ENCODE peak calls at places on chromosomes 4 and X, in five cellular contexts. O is pancreas, R is hepatocyte, Y is mucosa of descending colon, Q is AG10803. P is an unnamed sample.
A peak's percentile ranks its signal among the peaks of the same experiment; 100 is the strongest.

GRCh38 chr4:139785356-139785755 is 119.7 kb downstream of the MGST2 start:
- DNase-seq in R (no peak), O (no peak), Y (no peak), Q (no peak), P (no peak)

GRCh38 chrX:47156611-47157520 is 11.8 kb downstream of the RBM10 start:
- DNase-seq in Q (no peak), O (no peak), Y (no peak), R (no peak), P (no peak)

GRCh38 chr4:87529187-87529586 is at the start of gene SPARCL1:
- DNase-seq in Y (peak; percentile 13), Q (no peak), O (no peak), R (peak; percentile 54), P (peak; percentile 50)

GRCh38 chr4:57442834-57443291 is 332.7 kb upstream of the IGFBP7 start:
- DNase-seq in Q (peak; percentile 21), Y (peak; percentile 72), R (peak; percentile 77), O (peak; percentile 48), P (peak; percentile 43)

GRCh38 chr4:149521611-149522010 is 294.0 kb downstream of the IQCM start:
- DNase-seq in R (peak; percentile 51), O (no peak), Q (peak; percentile 48), Y (peak; percentile 27), P (no peak)

GRCh38 chrX:106917830-106918500 is 2.2 kb upstream of the CLDN2 start:
- DNase-seq in O (peak; percentile 13), Y (no peak), R (no peak), Q (peak; percentile 34), P (no peak)

GRCh38 chrX:44903107-44903506 is 30.1 kb downstream of the KDM6A start:
- DNase-seq in Q (peak; percentile 70), O (no peak), Y (no peak), R (no peak), P (no peak)

GRCh38 chr4:84167579-84167978 is 331.5 kb downstream of the NKX6-1 start:
- DNase-seq in R (peak; percentile 10), O (no peak), Q (no peak), Y (no peak), P (no peak)

GRCh38 chrX:123223409-123223808 is 39.3 kb downstream of the GRIA3 start:
- DNase-seq in Q (no peak), R (no peak), Y (no peak), O (no peak), P (no peak)

GRCh38 chr4:8618421-8618820 is 25.9 kb downstream of the CPZ start:
- DNase-seq in Q (no peak), R (no peak), O (no peak), Y (no peak), P (no peak)

GRCh38 chr4:83115656-83116285 is 1.2 kb upstream of the PLAC8 start:
- DNase-seq in O (no peak), Y (no peak), Q (no peak), R (no peak), P (no peak)

GRCh38 chr4:16524911-16525574 is 298.8 kb upstream of the TAPT1 start:
- DNase-seq in Q (peak; percentile 86), O (no peak), R (peak; percentile 26), Y (peak; percentile 7), P (peak; percentile 23)

GRCh38 chr4:185004562-185005208 is 13.6 kb upstream of the HELT start:
- DNase-seq in Q (no peak), O (peak; percentile 45), R (no peak), Y (no peak), P (no peak)

GRCh38 chrX:21933077-21933476 is 7.4 kb upstream of the SMS start:
- DNase-seq in R (no peak), Y (no peak), Q (no peak), O (no peak), P (no peak)

GRCh38 chrX:20221902-20222301 is 44.8 kb downstream of the RPS6KA3 start:
- DNase-seq in Y (peak; percentile 6), R (peak; percentile 22), Q (peak; percentile 12), O (peak; percentile 16), P (no peak)

GRCh38 chr4:99894998-99895397 is 771 bp upstream of the LAMTOR3 start:
- DNase-seq in Y (peak; percentile 8), O (no peak), R (no peak), Q (no peak), P (no peak)

GRCh38 chr4:120555058-120555457 is 367.5 kb downstream of the PRDM5 start:
- DNase-seq in R (no peak), Y (no peak), O (no peak), Q (no peak), P (peak; percentile 8)

GRCh38 chr4:90357117-90357710 is 230.0 kb downstream of the CCSER1 start:
- DNase-seq in Y (no peak), O (no peak), R (peak; percentile 58), Q (peak; percentile 38), P (no peak)

GRCh38 chrX:17405225-17405969 is 30.4 kb downstream of the NHS start:
- DNase-seq in O (no peak), R (peak; percentile 20), Q (peak; percentile 50), Y (no peak), P (no peak)

GRCh38 chr4:78057135-78057599 is at the start of gene FRAS1:
- DNase-seq in Q (peak; percentile 10), R (peak; percentile 79), Y (peak; percentile 23), O (peak; percentile 21), P (peak; percentile 57)

GRCh38 chr4:7987148-7987989 is 47.7 kb upstream of the AFAP1 start:
- DNase-seq in O (peak; percentile 51), Y (peak; percentile 92), Q (peak; percentile 69), R (peak; percentile 88), P (peak; percentile 64)

GRCh38 chrX:131072871-131073571 is 14.9 kb downstream of the ARHGAP36 start:
- DNase-seq in Y (no peak), O (no peak), R (no peak), Q (no peak), P (no peak)

GRCh38 chrX:96907888-96908287 is 24.2 kb downstream of the RPA4 start:
- DNase-seq in Q (no peak), R (no peak), O (no peak), Y (no peak), P (no peak)

GRCh38 chr4:76504613-76505465 is 69.8 kb downstream of the SHROOM3 start:
- DNase-seq in Q (peak; percentile 60), Y (peak; percentile 57), R (peak; percentile 62), O (no peak), P (no peak)

GRCh38 chr4:125132281-125132680 is 182.5 kb upstream of the FAT4 start:
- DNase-seq in R (no peak), Q (peak; percentile 39), Y (no peak), O (no peak), P (no peak)

GRCh38 chr4:89788243-89789072 is 48.5 kb downstream of the SNCA start:
- DNase-seq in O (no peak), R (no peak), Y (no peak), Q (peak; percentile 10), P (peak; percentile 59)

GRCh38 chr4:140609548-140610425 is 41.0 kb upstream of the UCP1 start:
- DNase-seq in Y (peak; percentile 2), Q (peak; percentile 49), O (no peak), R (peak; percentile 59), P (no peak)

GRCh38 chr4:68404153-68404552 is 43.1 kb upstream of the TMPRSS11E start:
- DNase-seq in O (no peak), Y (no peak), R (no peak), Q (no peak), P (no peak)

GRCh38 chrX:14956813-14957212 is 83.6 kb downstream of the MOSPD2 start:
- DNase-seq in Y (no peak), R (no peak), O (no peak), Q (no peak), P (no peak)

GRCh38 chr4:142201041-142201440 is 564.7 kb downstream of the IL15 start:
- DNase-seq in R (no peak), Y (no peak), O (no peak), Q (no peak), P (no peak)

GRCh38 chr4:185149392-185149791 is 6.3 kb downstream of the SLC25A4 start:
- DNase-seq in O (no peak), Q (no peak), R (no peak), Y (no peak), P (no peak)

GRCh38 chrX:20481632-20482031 is 214.9 kb upstream of the RPS6KA3 start:
- DNase-seq in O (no peak), Y (no peak), R (no peak), Q (no peak), P (no peak)

GRCh38 chr4:163681208-163681821 is 186.8 kb downstream of the TMA16 start:
- DNase-seq in Y (peak; percentile 65), O (peak; percentile 3), Q (no peak), R (peak; percentile 80), P (no peak)

GRCh38 chr4:163680390-163681098 is 186.1 kb downstream of the TMA16 start:
- DNase-seq in Y (no peak), O (no peak), Q (no peak), R (no peak), P (no peak)

GRCh38 chr4:163673848-163674702 is 179.6 kb downstream of the TMA16 start:
- DNase-seq in O (no peak), R (no peak), Q (no peak), Y (no peak), P (no peak)

GRCh38 chr4:163679189-163679588 is 184.7 kb downstream of the TMA16 start:
- DNase-seq in Q (no peak), R (peak; percentile 13), Y (no peak), O (no peak), P (no peak)
- TF ChIP-seq CTCF in Q (no peak), R (peak; percentile 38), Y (no peak), O (no peak), P (no peak)

GRCh38 chr4:48012819-48013218 is 3.7 kb downstream of the CNGA1 start:
- DNase-seq in O (no peak), Y (peak; percentile 47), R (no peak), Q (no peak), P (peak; percentile 11)

GRCh38 chr4:48016141-48017107 is at the start of the genes CNGA1 and NIPAL1:
- DNase-seq in R (peak; percentile 97), O (peak; percentile 86), Y (peak; percentile 93), Q (peak; percentile 12), P (peak; percentile 76)

GRCh38 chr4:48015678-48016077 is 803 bp downstream of the CNGA1 start:
- DNase-seq in Q (no peak), R (peak; percentile 37), Y (peak; percentile 40), O (no peak), P (no peak)

GRCh38 chr4:48017108-48017527 is 546 bp downstream of the NIPAL1 start:
- DNase-seq in R (peak; percentile 91), O (peak; percentile 54), Y (peak; percentile 69), Q (peak; percentile 11), P (peak; percentile 46)

GRCh38 chr4:48015216-48015615 is 1.3 kb downstream of the CNGA1 start:
- DNase-seq in O (no peak), R (no peak), Y (no peak), Q (no peak), P (no peak)
- H3K4me3 ChIP-seq in O (no peak overlapping the region), R (peak overlapping the region; percentile 9), Y (no peak overlapping the region), Q (no peak overlapping the region), P (no peak overlapping the region)

GRCh38 chrX:136823175-136823574 is 42.4 kb upstream of the ARHGEF6 start:
- DNase-seq in O (no peak), Y (no peak), Q (peak; percentile 12), R (no peak), P (no peak)
- TF ChIP-seq CTCF in O (no peak), Y (no peak), Q (no peak), R (no peak), P (no peak)

DNA sequence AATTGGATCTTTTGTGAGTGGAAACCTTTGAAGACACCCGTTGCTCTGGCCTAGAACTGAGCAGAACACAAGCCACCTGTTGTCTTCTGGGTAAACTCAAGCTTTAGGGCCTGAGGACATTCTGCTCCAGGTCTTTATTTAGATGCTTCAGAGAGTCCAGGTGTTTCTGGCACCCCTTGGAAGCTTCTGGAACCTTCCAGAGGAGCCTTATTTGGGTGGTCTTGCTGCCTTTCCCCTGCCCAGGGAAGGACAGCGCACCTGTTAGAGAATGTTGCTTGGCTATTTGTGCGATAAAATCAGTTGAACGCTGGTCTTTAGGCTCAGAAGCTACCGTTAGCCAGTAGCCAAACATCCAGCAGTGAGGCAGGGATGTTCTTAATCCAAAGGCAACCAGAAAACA is 3.0 kb downstream of the ZNF275 start:
- DNase-seq in Q (no peak), Y (no peak), O (no peak), R (no peak), P (no peak)
- H3K4me3 ChIP-seq in Q (no peak overlapping the region), Y (no peak overlapping the region), O (no peak overlapping the region), R (no peak overlapping the region), P (no peak overlapping the region)